ENCODE peak calls at places on chromosomes 13 and 19, in six cellular contexts. One of them, this sample, is unnamed.

GRCh38 chr13:79901336-79901735 is 420.4 kb downstream of the NDFIP2 start:
- DNase-seq in cardiac muscle cell: peak
- DNase-seq in AG04450: no peak
- DNase-seq in tibial artery: no peak
- DNase-seq in adrenal gland: no peak
- DNase-seq in spleen: no peak
- DNase-seq in this sample: no peak

GRCh38 chr13:64697226-64697625 is 2532.9 kb downstream of the PCDH9 start:
- DNase-seq in AG04450: no peak
- DNase-seq in tibial artery: no peak
- DNase-seq in cardiac muscle cell: peak
- DNase-seq in adrenal gland: no peak
- DNase-seq in spleen: no peak
- DNase-seq in this sample: no peak

GRCh38 chr13:109933476-109933875 is 147.1 kb upstream of the IRS2 start:
- DNase-seq in cardiac muscle cell: no peak
- DNase-seq in spleen: no peak
- DNase-seq in tibial artery: no peak
- DNase-seq in adrenal gland: no peak
- DNase-seq in AG04450: no peak
- DNase-seq in this sample: no peak

GRCh38 chr13:114259374-114259773 is 22.0 kb upstream of the UPF3A start:
- DNase-seq in cardiac muscle cell: no peak
- DNase-seq in spleen: no peak
- DNase-seq in adrenal gland: no peak
- DNase-seq in AG04450: no peak
- DNase-seq in tibial artery: no peak
- DNase-seq in this sample: no peak

GRCh38 chr19:33477781-33478180 is 43.8 kb downstream of the PEPD start:
- DNase-seq in adrenal gland: no peak
- DNase-seq in tibial artery: peak
- DNase-seq in cardiac muscle cell: no peak
- DNase-seq in AG04450: no peak
- DNase-seq in spleen: peak
- DNase-seq in this sample: no peak

GRCh38 chr13:70708744-70709143 is 600.5 kb upstream of the KLHL1 start:
- DNase-seq in cardiac muscle cell: no peak
- DNase-seq in adrenal gland: no peak
- DNase-seq in spleen: no peak
- DNase-seq in tibial artery: no peak
- DNase-seq in AG04450: no peak
- DNase-seq in this sample: no peak

GRCh38 chr13:72489751-72490150 is 237.7 kb downstream of the MZT1 start:
- DNase-seq in tibial artery: no peak
- DNase-seq in AG04450: no peak
- DNase-seq in spleen: no peak
- DNase-seq in adrenal gland: no peak
- DNase-seq in cardiac muscle cell: no peak
- DNase-seq in this sample: no peak

GRCh38 chr13:24187185-24187584 is 26.7 kb downstream of the SPATA13 start:
- DNase-seq in adrenal gland: no peak
- DNase-seq in spleen: no peak
- DNase-seq in AG04450: no peak
- DNase-seq in cardiac muscle cell: peak
- DNase-seq in tibial artery: no peak
- DNase-seq in this sample: no peak

GRCh38 chr13:86976521-86977324 is 694.4 kb upstream of the SLITRK5 start:
- DNase-seq in AG04450: no peak
- DNase-seq in spleen: no peak
- DNase-seq in tibial artery: no peak
- DNase-seq in cardiac muscle cell: no peak
- DNase-seq in adrenal gland: no peak
- DNase-seq in this sample: no peak

GRCh38 chr13:108980237-108980636 is 350.8 kb downstream of the MYO16 start:
- DNase-seq in adrenal gland: no peak
- DNase-seq in cardiac muscle cell: no peak
- DNase-seq in AG04450: no peak
- DNase-seq in tibial artery: no peak
- DNase-seq in spleen: no peak
- DNase-seq in this sample: no peak

GRCh38 chr13:27617801-27618411 is 2.4 kb downstream of the LNX2 start:
- DNase-seq in spleen: no peak
- DNase-seq in adrenal gland: no peak
- DNase-seq in AG04450: no peak
- DNase-seq in tibial artery: no peak
- DNase-seq in cardiac muscle cell: no peak
- DNase-seq in this sample: no peak

GRCh38 chr13:71864981-71865857 is 1.8 kb downstream of the DACH1 start:
- DNase-seq in spleen: peak
- DNase-seq in AG04450: no peak
- DNase-seq in adrenal gland: peak
- DNase-seq in cardiac muscle cell: peak
- DNase-seq in tibial artery: no peak
- DNase-seq in this sample: peak

GRCh38 chr13:58087566-58087965 is 456.0 kb downstream of the PCDH17 start:
- DNase-seq in tibial artery: no peak
- DNase-seq in adrenal gland: no peak
- DNase-seq in cardiac muscle cell: no peak
- DNase-seq in spleen: no peak
- DNase-seq in AG04450: no peak
- DNase-seq in this sample: no peak

GRCh38 chr13:32228330-32229041 is 86.7 kb downstream of the ZAR1L start:
- DNase-seq in spleen: no peak
- DNase-seq in adrenal gland: no peak
- DNase-seq in AG04450: peak
- DNase-seq in tibial artery: no peak
- DNase-seq in cardiac muscle cell: peak
- DNase-seq in this sample: no peak

GRCh38 chr19:37970699-37971098 is 63.7 kb downstream of the SIPA1L3 start:
- DNase-seq in AG04450: no peak
- DNase-seq in adrenal gland: no peak
- DNase-seq in tibial artery: peak
- DNase-seq in cardiac muscle cell: no peak
- DNase-seq in spleen: no peak
- DNase-seq in this sample: no peak

GRCh38 chr19:50669319-50670101 is 20.3 kb downstream of the C19orf81 start:
- DNase-seq in spleen: no peak
- DNase-seq in cardiac muscle cell: peak
- DNase-seq in adrenal gland: no peak
- DNase-seq in tibial artery: no peak
- DNase-seq in AG04450: no peak
- DNase-seq in this sample: peak

GRCh38 chr19:39341122-39341719 is 1.0 kb upstream of the SAMD4B start:
- DNase-seq in tibial artery: no peak
- DNase-seq in spleen: peak
- DNase-seq in cardiac muscle cell: peak
- DNase-seq in adrenal gland: peak
- DNase-seq in AG04450: no peak
- DNase-seq in this sample: peak

GRCh38 chr13:50357586-50358118 is 342.4 kb downstream of the KCNRG start:
- DNase-seq in AG04450: peak
- DNase-seq in cardiac muscle cell: peak
- DNase-seq in tibial artery: no peak
- DNase-seq in adrenal gland: peak
- DNase-seq in spleen: no peak
- DNase-seq in this sample: peak

GRCh38 chr13:100235311-100235901 is 146.5 kb downstream of the PCCA start:
- DNase-seq in tibial artery: no peak
- DNase-seq in AG04450: no peak
- DNase-seq in spleen: no peak
- DNase-seq in cardiac muscle cell: peak
- DNase-seq in adrenal gland: no peak
- DNase-seq in this sample: no peak

GRCh38 chr13:52414963-52415362 is 9.0 kb upstream of the THSD1 start:
- DNase-seq in tibial artery: no peak
- DNase-seq in AG04450: no peak
- DNase-seq in spleen: no peak
- DNase-seq in cardiac muscle cell: peak
- DNase-seq in adrenal gland: no peak
- DNase-seq in this sample: no peak

GRCh38 chr19:28067882-28068281 is 1145.1 kb downstream of the UQCRFS1 start:
- DNase-seq in spleen: no peak
- DNase-seq in cardiac muscle cell: no peak
- DNase-seq in AG04450: no peak
- DNase-seq in adrenal gland: no peak
- DNase-seq in tibial artery: no peak
- DNase-seq in this sample: no peak

GRCh38 chr13:35469781-35470380 is 6.6 kb downstream of the MAB21L1 start:
- DNase-seq in AG04450: no peak
- DNase-seq in adrenal gland: no peak
- DNase-seq in spleen: no peak
- DNase-seq in tibial artery: no peak
- DNase-seq in cardiac muscle cell: no peak
- DNase-seq in this sample: no peak

GRCh38 chr13:25659091-25659502 is 287.3 kb downstream of the ATP8A2 start:
- DNase-seq in spleen: no peak
- DNase-seq in AG04450: no peak
- DNase-seq in adrenal gland: no peak
- DNase-seq in cardiac muscle cell: no peak
- DNase-seq in tibial artery: no peak
- DNase-seq in this sample: no peak

GRCh38 chr19:3019211-3019854 is 9.7 kb downstream of the TLE2 start:
- DNase-seq in AG04450: no peak
- DNase-seq in cardiac muscle cell: no peak
- DNase-seq in adrenal gland: no peak
- DNase-seq in tibial artery: no peak
- DNase-seq in spleen: no peak
- DNase-seq in this sample: no peak

GRCh38 chr19:3458595-3459284 is 21.6 kb downstream of the SMIM24 start:
- DNase-seq in tibial artery: peak
- DNase-seq in adrenal gland: no peak
- DNase-seq in cardiac muscle cell: peak
- DNase-seq in spleen: no peak
- DNase-seq in AG04450: no peak
- DNase-seq in this sample: peak

GRCh38 chr19:51219307-51219706 is 5.6 kb upstream of the CD33 start:
- DNase-seq in adrenal gland: no peak
- DNase-seq in cardiac muscle cell: no peak
- DNase-seq in spleen: no peak
- DNase-seq in tibial artery: no peak
- DNase-seq in AG04450: no peak
- DNase-seq in this sample: no peak

GRCh38 chr19:39100500-39101166 is 16.5 kb downstream of the ACP7 start:
- DNase-seq in AG04450: no peak
- DNase-seq in tibial artery: no peak
- DNase-seq in spleen: peak
- DNase-seq in adrenal gland: no peak
- DNase-seq in cardiac muscle cell: no peak
- DNase-seq in this sample: no peak

GRCh38 chr19:1353144-1353543 is 30.6 kb upstream of the NDUFS7 start:
- DNase-seq in AG04450: no peak
- DNase-seq in adrenal gland: no peak
- DNase-seq in cardiac muscle cell: no peak
- DNase-seq in spleen: no peak
- DNase-seq in tibial artery: no peak
- DNase-seq in this sample: no peak

GRCh38 chr19:1355974-1356865 is 27.5 kb upstream of the NDUFS7 start:
- DNase-seq in cardiac muscle cell: peak
- DNase-seq in tibial artery: no peak
- DNase-seq in adrenal gland: peak
- DNase-seq in AG04450: no peak
- DNase-seq in spleen: no peak
- DNase-seq in this sample: no peak

GRCh38 chr19:1355258-1355973 is 28.3 kb upstream of the NDUFS7 start:
- DNase-seq in spleen: no peak
- DNase-seq in AG04450: no peak
- DNase-seq in cardiac muscle cell: peak
- DNase-seq in tibial artery: no peak
- DNase-seq in adrenal gland: no peak
- DNase-seq in this sample: no peak

GRCh38 chr19:1357695-1358094 is 26.0 kb upstream of the NDUFS7 start:
- DNase-seq in AG04450: no peak
- DNase-seq in adrenal gland: no peak
- DNase-seq in cardiac muscle cell: no peak
- DNase-seq in spleen: no peak
- DNase-seq in tibial artery: no peak
- DNase-seq in this sample: no peak

DNA sequence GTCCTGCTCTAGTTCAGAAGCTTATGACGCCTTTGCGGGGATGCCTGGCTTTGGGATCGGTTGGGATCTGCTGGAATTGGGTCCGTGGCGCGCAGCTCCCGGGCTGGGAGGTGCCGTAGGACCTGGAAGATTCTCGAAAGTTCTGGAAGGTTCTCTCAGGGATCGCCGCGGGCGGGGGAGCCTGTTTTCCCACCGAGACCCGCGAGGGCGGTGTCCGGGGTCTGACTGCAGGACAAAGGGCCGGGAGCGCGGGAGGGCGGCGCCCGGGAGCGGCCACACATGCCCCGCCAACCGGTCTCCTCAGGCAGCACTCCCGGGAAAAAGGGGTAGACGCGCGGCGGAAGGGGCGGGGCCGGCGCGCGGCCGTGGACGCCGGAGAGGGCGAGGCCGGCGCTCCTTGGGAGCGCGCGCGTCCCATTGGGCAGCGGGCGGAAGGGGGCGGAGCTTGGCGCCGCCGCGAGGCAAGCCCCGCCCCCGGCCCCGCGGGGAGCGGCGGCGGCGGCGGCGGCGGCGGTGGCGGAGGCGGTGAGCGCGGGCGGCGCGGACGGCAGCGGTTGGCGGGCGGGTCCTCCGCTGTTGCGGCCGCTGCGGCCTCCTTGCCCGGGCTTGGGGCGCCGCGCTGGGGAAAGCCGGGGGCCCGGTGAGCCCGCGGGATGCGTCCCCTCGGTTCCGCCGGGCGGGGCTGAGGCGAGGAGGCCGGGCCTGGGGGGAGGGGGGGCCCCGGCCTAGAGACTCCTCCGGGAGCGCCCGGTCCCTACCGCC is 29.0 kb upstream of the NDUFS7 start:
- DNase-seq in adrenal gland: peak
- DNase-seq in cardiac muscle cell: peak
- DNase-seq in tibial artery: peak
- DNase-seq in AG04450: peak
- DNase-seq in spleen: peak
- DNase-seq in this sample: peak
- TF ChIP-seq CTCF in adrenal gland: peak
- TF ChIP-seq CTCF in cardiac muscle cell: peak
- TF ChIP-seq CTCF in tibial artery: peak
- TF ChIP-seq CTCF in AG04450: no peak
- TF ChIP-seq CTCF in spleen: no peak
- TF ChIP-seq CTCF in this sample: no peak

GRCh38 chr19:55460670-55461258 is 678 bp downstream of the ISOC2 start:
- DNase-seq in adrenal gland: peak
- DNase-seq in cardiac muscle cell: peak
- DNase-seq in AG04450: peak
- DNase-seq in spleen: peak
- DNase-seq in tibial artery: peak
- DNase-seq in this sample: peak
- H3K27ac ChIP-seq in adrenal gland: peak
- H3K27ac ChIP-seq in cardiac muscle cell: peak
- H3K27ac ChIP-seq in AG04450: peak
- H3K27ac ChIP-seq in spleen: peak
- H3K27ac ChIP-seq in tibial artery: peak
- H3K27ac ChIP-seq in this sample: peak

GRCh38 chr19:13366529-13367143 is 139.6 kb downstream of the CACNA1A start:
- DNase-seq in spleen: no peak
- DNase-seq in AG04450: no peak
- DNase-seq in adrenal gland: no peak
- DNase-seq in tibial artery: no peak
- DNase-seq in cardiac muscle cell: peak
- DNase-seq in this sample: no peak
- TF ChIP-seq CTCF in spleen: no peak
- TF ChIP-seq CTCF in AG04450: peak
- TF ChIP-seq CTCF in adrenal gland: no peak
- TF ChIP-seq CTCF in tibial artery: no peak
- TF ChIP-seq CTCF in cardiac muscle cell: peak
- TF ChIP-seq CTCF in this sample: no peak

GRCh38 chr19:4851551-4852290 is 15.7 kb downstream of the PLIN3 start:
- DNase-seq in AG04450: no peak
- DNase-seq in adrenal gland: peak
- DNase-seq in cardiac muscle cell: peak
- DNase-seq in tibial artery: peak
- DNase-seq in spleen: peak
- DNase-seq in this sample: peak
- H3K27ac ChIP-seq in AG04450: no peak
- H3K27ac ChIP-seq in adrenal gland: no peak
- H3K27ac ChIP-seq in cardiac muscle cell: no peak
- H3K27ac ChIP-seq in tibial artery: no peak
- H3K27ac ChIP-seq in spleen: no peak
- H3K27ac ChIP-seq in this sample: no peak